ENCODE peak calls at places on chromosomes 4 and X, in eight cellular contexts. One of them, this sample, is unnamed.

GRCh38 chr4:85779165-85779564 is 304.2 kb downstream of the ARHGAP24 start:
- DNase-seq in omental fat pad: no peak
- DNase-seq in GM20000: no peak
- DNase-seq in AG09309: no peak
- DNase-seq in spleen: no peak
- DNase-seq in choroid plexus epithelial cell: peak
- DNase-seq in cardiac fibroblast: peak
- DNase-seq in tibial artery: no peak
- DNase-seq in this sample: no peak

GRCh38 chr4:70544279-70544870 is 26.0 kb downstream of the AMTN start:
- DNase-seq in omental fat pad: no peak
- DNase-seq in GM20000: no peak
- DNase-seq in AG09309: no peak
- DNase-seq in spleen: no peak
- DNase-seq in choroid plexus epithelial cell: peak
- DNase-seq in cardiac fibroblast: peak
- DNase-seq in tibial artery: no peak
- DNase-seq in this sample: no peak

GRCh38 chr4:178083968-178084367 is 641.7 kb upstream of the AGA start:
- DNase-seq in omental fat pad: no peak
- DNase-seq in GM20000: no peak
- DNase-seq in AG09309: no peak
- DNase-seq in spleen: no peak
- DNase-seq in choroid plexus epithelial cell: no peak
- DNase-seq in cardiac fibroblast: no peak
- DNase-seq in tibial artery: no peak
- DNase-seq in this sample: no peak

GRCh38 chrX:23332888-23333821 is 1.5 kb upstream of the PTCHD1 start:
- DNase-seq in omental fat pad: no peak
- DNase-seq in GM20000: no peak
- DNase-seq in AG09309: no peak
- DNase-seq in spleen: no peak
- DNase-seq in choroid plexus epithelial cell: no peak
- DNase-seq in cardiac fibroblast: no peak
- DNase-seq in tibial artery: no peak
- DNase-seq in this sample: no peak

GRCh38 chr4:183012862-183013855 is 85.9 kb upstream of the WWC2 start:
- DNase-seq in omental fat pad: no peak
- DNase-seq in GM20000: no peak
- DNase-seq in AG09309: no peak
- DNase-seq in spleen: no peak
- DNase-seq in choroid plexus epithelial cell: no peak
- DNase-seq in cardiac fibroblast: no peak
- DNase-seq in tibial artery: no peak
- DNase-seq in this sample: no peak

GRCh38 chrX:44244008-44244407 is 99.5 kb downstream of the EFHC2 start:
- DNase-seq in omental fat pad: no peak
- DNase-seq in GM20000: no peak
- DNase-seq in AG09309: peak
- DNase-seq in spleen: no peak
- DNase-seq in choroid plexus epithelial cell: peak
- DNase-seq in cardiac fibroblast: peak
- DNase-seq in tibial artery: no peak
- DNase-seq in this sample: no peak

GRCh38 chr4:11439836-11440235 is 11.1 kb upstream of the HS3ST1 start:
- DNase-seq in omental fat pad: no peak
- DNase-seq in GM20000: no peak
- DNase-seq in AG09309: no peak
- DNase-seq in spleen: no peak
- DNase-seq in choroid plexus epithelial cell: no peak
- DNase-seq in cardiac fibroblast: no peak
- DNase-seq in tibial artery: no peak
- DNase-seq in this sample: no peak

GRCh38 chrX:108186811-108187210 is 95.2 kb downstream of the ATG4A start:
- DNase-seq in omental fat pad: no peak
- DNase-seq in GM20000: no peak
- DNase-seq in AG09309: no peak
- DNase-seq in spleen: no peak
- DNase-seq in choroid plexus epithelial cell: peak
- DNase-seq in cardiac fibroblast: peak
- DNase-seq in tibial artery: no peak
- DNase-seq in this sample: peak

GRCh38 chr4:176563591-176563990 is 229.1 kb downstream of the VEGFC start:
- DNase-seq in omental fat pad: no peak
- DNase-seq in GM20000: no peak
- DNase-seq in AG09309: no peak
- DNase-seq in spleen: no peak
- DNase-seq in choroid plexus epithelial cell: peak
- DNase-seq in cardiac fibroblast: peak
- DNase-seq in tibial artery: no peak
- DNase-seq in this sample: no peak

GRCh38 chrX:136156560-136157117 is 9.3 kb downstream of the FHL1 start:
- DNase-seq in omental fat pad: no peak
- DNase-seq in GM20000: no peak
- DNase-seq in AG09309: no peak
- DNase-seq in spleen: no peak
- DNase-seq in choroid plexus epithelial cell: no peak
- DNase-seq in cardiac fibroblast: no peak
- DNase-seq in tibial artery: no peak
- DNase-seq in this sample: no peak

GRCh38 chr4:167717495-167717894 is 374.8 kb upstream of the ANXA10 start:
- DNase-seq in omental fat pad: no peak
- DNase-seq in GM20000: no peak
- DNase-seq in AG09309: no peak
- DNase-seq in spleen: no peak
- DNase-seq in choroid plexus epithelial cell: no peak
- DNase-seq in cardiac fibroblast: no peak
- DNase-seq in tibial artery: no peak
- DNase-seq in this sample: no peak

DNA sequence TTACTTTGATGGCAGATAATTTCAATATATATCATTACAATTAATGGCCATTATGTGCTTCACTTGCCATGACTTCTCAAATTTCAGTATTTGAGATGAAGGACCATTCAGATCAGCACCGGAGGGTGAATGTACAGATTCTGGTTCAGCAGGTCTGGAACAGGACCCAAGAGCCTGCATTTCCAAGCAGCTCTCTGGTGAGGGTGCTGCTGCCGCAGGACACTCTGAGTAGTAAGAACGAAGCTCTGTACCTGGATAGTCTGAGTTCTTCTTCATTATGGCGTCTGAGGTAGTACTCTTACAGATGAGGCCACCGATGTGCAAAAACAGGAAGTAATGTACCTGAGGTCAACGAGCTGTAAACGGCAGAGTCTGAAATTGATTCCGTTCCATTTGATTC is 228.2 kb downstream of the FBXW7 start:
- DNase-seq in omental fat pad: no peak
- DNase-seq in GM20000: no peak
- DNase-seq in AG09309: no peak
- DNase-seq in spleen: no peak
- DNase-seq in choroid plexus epithelial cell: no peak
- DNase-seq in cardiac fibroblast: no peak
- DNase-seq in tibial artery: no peak
- DNase-seq in this sample: no peak
- TF ChIP-seq CTCF in omental fat pad: no peak
- TF ChIP-seq CTCF in GM20000: no peak
- TF ChIP-seq CTCF in AG09309: no peak
- TF ChIP-seq CTCF in spleen: no peak
- TF ChIP-seq CTCF in choroid plexus epithelial cell: no peak
- TF ChIP-seq CTCF in cardiac fibroblast: no peak
- TF ChIP-seq CTCF in tibial artery: no peak
- TF ChIP-seq CTCF in this sample: no peak

DNA sequence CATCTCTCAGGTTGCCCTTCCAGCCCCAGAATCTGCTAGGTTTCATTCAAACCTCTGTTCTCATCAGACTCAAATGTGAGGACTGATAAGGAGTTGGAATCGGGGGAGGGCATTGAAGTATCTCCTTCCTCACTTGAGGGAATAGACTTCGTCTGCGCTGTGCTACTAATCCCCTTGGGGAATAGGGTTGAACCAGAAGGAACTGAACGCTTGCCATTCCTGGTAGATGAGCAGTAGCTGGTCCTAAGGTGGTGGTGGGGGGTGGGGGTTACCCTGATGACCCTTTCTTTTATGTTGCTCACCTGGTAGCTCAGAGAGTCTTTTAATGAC is 692 bp upstream of the SLC9A7 start:
- DNase-seq in omental fat pad: no peak
- DNase-seq in GM20000: no peak
- DNase-seq in AG09309: no peak
- DNase-seq in spleen: no peak
- DNase-seq in choroid plexus epithelial cell: no peak
- DNase-seq in cardiac fibroblast: peak
- DNase-seq in tibial artery: no peak
- DNase-seq in this sample: no peak
- TF ChIP-seq CTCF in omental fat pad: no peak
- TF ChIP-seq CTCF in GM20000: no peak
- TF ChIP-seq CTCF in AG09309: no peak
- TF ChIP-seq CTCF in spleen: no peak
- TF ChIP-seq CTCF in choroid plexus epithelial cell: no peak
- TF ChIP-seq CTCF in cardiac fibroblast: no peak
- TF ChIP-seq CTCF in tibial artery: no peak
- TF ChIP-seq CTCF in this sample: no peak

GRCh38 chrX:125998432-125998831 is 167.7 kb downstream of the DCAF12L2 start:
- DNase-seq in omental fat pad: no peak
- DNase-seq in GM20000: no peak
- DNase-seq in AG09309: no peak
- DNase-seq in spleen: no peak
- DNase-seq in choroid plexus epithelial cell: peak
- DNase-seq in cardiac fibroblast: peak
- DNase-seq in tibial artery: no peak
- DNase-seq in this sample: no peak
- TF ChIP-seq CTCF in omental fat pad: no peak
- TF ChIP-seq CTCF in GM20000: no peak
- TF ChIP-seq CTCF in AG09309: no peak
- TF ChIP-seq CTCF in spleen: no peak
- TF ChIP-seq CTCF in choroid plexus epithelial cell: no peak
- TF ChIP-seq CTCF in cardiac fibroblast: peak
- TF ChIP-seq CTCF in tibial artery: no peak
- TF ChIP-seq CTCF in this sample: peak

GRCh38 chr4:116183241-116183640 is 902.1 kb downstream of the TRAM1L1 start:
- DNase-seq in omental fat pad: no peak
- DNase-seq in GM20000: no peak
- DNase-seq in AG09309: no peak
- DNase-seq in spleen: no peak
- DNase-seq in choroid plexus epithelial cell: no peak
- DNase-seq in cardiac fibroblast: no peak
- DNase-seq in tibial artery: no peak
- DNase-seq in this sample: no peak

GRCh38 chr4:116180056-116180690 is 905.2 kb downstream of the TRAM1L1 start:
- DNase-seq in omental fat pad: no peak
- DNase-seq in GM20000: peak
- DNase-seq in AG09309: no peak
- DNase-seq in spleen: no peak
- DNase-seq in choroid plexus epithelial cell: peak
- DNase-seq in cardiac fibroblast: peak
- DNase-seq in tibial artery: no peak
- DNase-seq in this sample: no peak
- TF ChIP-seq CTCF in omental fat pad: no peak
- TF ChIP-seq CTCF in GM20000: peak
- TF ChIP-seq CTCF in AG09309: no peak
- TF ChIP-seq CTCF in spleen: no peak
- TF ChIP-seq CTCF in choroid plexus epithelial cell: peak
- TF ChIP-seq CTCF in cardiac fibroblast: peak
- TF ChIP-seq CTCF in tibial artery: no peak
- TF ChIP-seq CTCF in this sample: peak

GRCh38 chr4:7392438-7393374 is 42.0 kb downstream of the PSAPL1 start:
- DNase-seq in omental fat pad: no peak
- DNase-seq in GM20000: no peak
- DNase-seq in AG09309: peak
- DNase-seq in spleen: peak
- DNase-seq in choroid plexus epithelial cell: peak
- DNase-seq in cardiac fibroblast: peak
- DNase-seq in tibial artery: no peak
- DNase-seq in this sample: no peak
- TF ChIP-seq CTCF in omental fat pad: no peak
- TF ChIP-seq CTCF in GM20000: no peak
- TF ChIP-seq CTCF in AG09309: peak
- TF ChIP-seq CTCF in spleen: no peak
- TF ChIP-seq CTCF in choroid plexus epithelial cell: peak
- TF ChIP-seq CTCF in cardiac fibroblast: no peak
- TF ChIP-seq CTCF in tibial artery: no peak
- TF ChIP-seq CTCF in this sample: no peak

This sample was measured in retinal pigment epithelial cell.